ENCODE peak calls at places on chromosomes 5 and 9, in nine cellular contexts. U, P, B, A, H, C, Q, X and I are unnamed samples.

GRCh38 chr9:100466171-100466827 is 6.7 kb upstream of the TMEFF1 start:
- DNase-seq in U (no peak), P (no peak), B (peak), A (no peak), H (no peak), C (no peak), Q (no peak), X (no peak), I (no peak)

GRCh38 chr5:135018457-135018856 is 15.6 kb downstream of the PITX1 start:
- DNase-seq in U (no peak), P (no peak), B (no peak), A (no peak), H (no peak), C (no peak), Q (no peak), X (no peak), I (peak)

GRCh38 chr9:101047848-101048402 is 19.4 kb downstream of the PLPPR1 start:
- DNase-seq in U (no peak), P (no peak), B (no peak), A (no peak), H (no peak), C (no peak), Q (no peak), X (no peak), I (no peak)

GRCh38 chr5:131595088-131596033 is 39.7 kb downstream of the RAPGEF6 start:
- DNase-seq in U (no peak), P (no peak), B (no peak), A (no peak), H (no peak), C (peak), Q (no peak), X (no peak), I (no peak)

GRCh38 chr5:90709323-90710148 is 150.9 kb downstream of the ADGRV1 start:
- DNase-seq in U (peak), P (peak), B (peak), A (peak), H (no peak), C (peak), Q (peak), X (peak), I (no peak)

GRCh38 chr9:113993838-113994540 is 84.1 kb downstream of the AMBP start:
- DNase-seq in U (peak), P (peak), B (peak), A (peak), H (no peak), C (no peak), Q (peak), X (peak), I (no peak)

GRCh38 chr9:92613268-92614122 is 56.4 kb downstream of the IPPK start:
- DNase-seq in U (no peak), P (no peak), B (no peak), A (no peak), H (no peak), C (no peak), Q (no peak), X (no peak), I (no peak)

GRCh38 chr5:145737578-145737977 is 97.6 kb downstream of the PRELID2 start:
- DNase-seq in U (no peak), P (no peak), B (no peak), A (no peak), H (no peak), C (no peak), Q (no peak), X (no peak), I (no peak)

GRCh38 chr5:37047947-37048346 is 171.4 kb downstream of the NIPBL start:
- DNase-seq in U (no peak), P (no peak), B (no peak), A (no peak), H (no peak), C (no peak), Q (no peak), X (no peak), I (no peak)

GRCh38 chr9:33159058-33159759 is 7.9 kb downstream of the B4GALT1 start:
- DNase-seq in U (no peak), P (peak), B (no peak), A (peak), H (no peak), C (peak), Q (peak), X (no peak), I (no peak)

GRCh38 chr5:91382530-91383026 is 539 bp downstream of the ARRDC3 start:
- DNase-seq in U (peak), P (peak), B (peak), A (peak), H (no peak), C (no peak), Q (peak), X (no peak), I (no peak)

GRCh38 chr9:101397746-101398334 is 578 bp downstream of the MRPL50 start:
- DNase-seq in U (peak), P (no peak), B (peak), A (no peak), H (no peak), C (no peak), Q (peak), X (no peak), I (no peak)

GRCh38 chr9:33211695-33212393 is 28.1 kb upstream of the SPINK4 start:
- DNase-seq in U (peak), P (no peak), B (no peak), A (peak), H (no peak), C (no peak), Q (peak), X (no peak), I (no peak)

GRCh38 chr5:18745988-18746615 is 1111.8 kb downstream of the TAF11L14 start:
- DNase-seq in U (no peak), P (peak), B (no peak), A (no peak), H (no peak), C (peak), Q (peak), X (no peak), I (no peak)

GRCh38 chr5:64790210-64790609 is 21.5 kb downstream of the CWC27 start:
- DNase-seq in U (peak), P (peak), B (no peak), A (no peak), H (no peak), C (no peak), Q (no peak), X (no peak), I (no peak)

GRCh38 chr9:120902824-120903608 is 23.6 kb downstream of the TRAF1 start:
- DNase-seq in U (no peak), P (no peak), B (no peak), A (no peak), H (no peak), C (no peak), Q (no peak), X (no peak), I (no peak)

GRCh38 chr5:110085826-110086225 is 396.1 kb downstream of the MAN2A1 start:
- DNase-seq in U (no peak), P (no peak), B (no peak), A (no peak), H (no peak), C (no peak), Q (no peak), X (no peak), I (no peak)

GRCh38 chr5:132094393-132095076 is 20.9 kb downstream of the CSF2 start:
- DNase-seq in U (peak), P (peak), B (no peak), A (peak), H (peak), C (no peak), Q (peak), X (peak), I (no peak)

GRCh38 chr5:149712439-149713147 is 17.5 kb upstream of the PPARGC1B start:
- DNase-seq in U (no peak), P (no peak), B (no peak), A (no peak), H (no peak), C (no peak), Q (no peak), X (no peak), I (no peak)

GRCh38 chr5:53339962-53340540 is 140.4 kb upstream of the FST start:
- DNase-seq in U (no peak), P (no peak), B (no peak), A (no peak), H (no peak), C (no peak), Q (peak), X (no peak), I (no peak)

GRCh38 chr5:141084487-141084989 is 9.9 kb upstream of the PCDHB2 start:
- DNase-seq in U (peak), P (peak), B (no peak), A (peak), H (no peak), C (no peak), Q (peak), X (no peak), I (no peak)

GRCh38 chr5:128201065-128201926 is 117.7 kb downstream of the SLC12A2 start:
- DNase-seq in U (peak), P (peak), B (peak), A (peak), H (no peak), C (peak), Q (peak), X (no peak), I (no peak)

GRCh38 chr9:88694625-88695024 is 159.6 kb downstream of the NXNL2 start:
- DNase-seq in U (peak), P (peak), B (no peak), A (peak), H (peak), C (no peak), Q (peak), X (no peak), I (no peak)

GRCh38 chr5:80216753-80217596 is 38.9 kb downstream of the SERINC5 start:
- DNase-seq in U (peak), P (no peak), B (peak), A (no peak), H (no peak), C (no peak), Q (no peak), X (no peak), I (no peak)

GRCh38 chr5:97134634-97135033 is 7.8 kb downstream of the LIX1 start:
- DNase-seq in U (no peak), P (no peak), B (no peak), A (no peak), H (no peak), C (no peak), Q (peak), X (peak), I (no peak)

GRCh38 chr9:135226369-135227050 is 139.0 kb downstream of the OLFM1 start:
- DNase-seq in U (no peak), P (no peak), B (no peak), A (no peak), H (no peak), C (no peak), Q (no peak), X (no peak), I (peak)

GRCh38 chr9:132187006-132187760 is 25.3 kb downstream of the NTNG2 start:
- DNase-seq in U (no peak), P (peak), B (no peak), A (no peak), H (no peak), C (no peak), Q (no peak), X (no peak), I (no peak)

GRCh38 chr5:93677344-93678021 is 63.9 kb downstream of the POU5F2 start:
- DNase-seq in U (peak), P (peak), B (peak), A (peak), H (peak), C (no peak), Q (peak), X (peak), I (no peak)

GRCh38 chr9:3299872-3300271 is 225.9 kb downstream of the RFX3 start:
- DNase-seq in U (no peak), P (peak), B (no peak), A (no peak), H (no peak), C (peak), Q (no peak), X (no peak), I (no peak)

GRCh38 chr5:144032375-144032774 is 138.1 kb downstream of the YIPF5 start:
- DNase-seq in U (no peak), P (no peak), B (peak), A (no peak), H (no peak), C (no peak), Q (no peak), X (no peak), I (no peak)

GRCh38 chr5:158720316-158720715 is 379.4 kb downstream of the EBF1 start:
- DNase-seq in U (no peak), P (no peak), B (no peak), A (no peak), H (no peak), C (no peak), Q (no peak), X (no peak), I (no peak)

GRCh38 chr5:158722940-158723339 is 376.8 kb downstream of the EBF1 start:
- DNase-seq in U (no peak), P (no peak), B (no peak), A (no peak), H (no peak), C (no peak), Q (no peak), X (no peak), I (no peak)

GRCh38 chr5:158727108-158727507 is 372.6 kb downstream of the EBF1 start:
- DNase-seq in U (no peak), P (no peak), B (no peak), A (no peak), H (no peak), C (no peak), Q (peak), X (no peak), I (no peak)

GRCh38 chr5:158727771-158728311 is 371.9 kb downstream of the EBF1 start:
- DNase-seq in U (no peak), P (peak), B (no peak), A (peak), H (no peak), C (no peak), Q (peak), X (no peak), I (no peak)

DNA sequence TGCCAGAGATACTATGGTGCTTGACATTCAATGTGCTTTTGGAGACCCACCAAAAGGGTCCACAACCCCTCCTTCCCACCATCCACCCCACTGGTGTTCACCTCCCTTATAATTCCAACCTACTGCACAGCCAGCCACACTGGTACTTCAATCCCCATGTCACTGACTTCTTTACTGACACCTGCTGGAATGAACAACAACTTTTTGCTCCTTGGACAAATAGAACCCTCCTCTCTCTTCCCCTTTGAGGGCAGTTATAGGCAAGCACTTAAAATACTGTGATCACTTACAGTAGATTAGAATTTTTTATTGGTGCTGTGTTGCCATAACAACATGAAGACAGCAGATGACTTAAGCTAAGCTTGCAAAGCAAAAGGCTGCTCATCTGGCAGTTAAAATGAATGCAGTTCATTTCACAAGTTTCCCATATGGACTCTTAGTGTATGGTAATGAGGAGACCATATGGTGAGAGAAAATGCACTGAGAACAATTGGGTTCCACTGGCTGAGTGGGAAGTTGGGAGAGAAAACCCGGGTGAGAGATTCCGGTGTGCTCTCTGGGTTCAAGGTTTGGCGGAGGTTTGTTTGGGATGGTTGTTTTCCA is 374.4 kb downstream of the EBF1 start:
- DNase-seq in U (no peak), P (no peak), B (no peak), A (no peak), H (no peak), C (no peak), Q (peak), X (no peak), I (no peak)
- TF ChIP-seq CTCF in U (no peak), P (no peak), B (no peak), A (peak), H (no peak), C (no peak), Q (no peak), X (no peak), I (peak)

DNA sequence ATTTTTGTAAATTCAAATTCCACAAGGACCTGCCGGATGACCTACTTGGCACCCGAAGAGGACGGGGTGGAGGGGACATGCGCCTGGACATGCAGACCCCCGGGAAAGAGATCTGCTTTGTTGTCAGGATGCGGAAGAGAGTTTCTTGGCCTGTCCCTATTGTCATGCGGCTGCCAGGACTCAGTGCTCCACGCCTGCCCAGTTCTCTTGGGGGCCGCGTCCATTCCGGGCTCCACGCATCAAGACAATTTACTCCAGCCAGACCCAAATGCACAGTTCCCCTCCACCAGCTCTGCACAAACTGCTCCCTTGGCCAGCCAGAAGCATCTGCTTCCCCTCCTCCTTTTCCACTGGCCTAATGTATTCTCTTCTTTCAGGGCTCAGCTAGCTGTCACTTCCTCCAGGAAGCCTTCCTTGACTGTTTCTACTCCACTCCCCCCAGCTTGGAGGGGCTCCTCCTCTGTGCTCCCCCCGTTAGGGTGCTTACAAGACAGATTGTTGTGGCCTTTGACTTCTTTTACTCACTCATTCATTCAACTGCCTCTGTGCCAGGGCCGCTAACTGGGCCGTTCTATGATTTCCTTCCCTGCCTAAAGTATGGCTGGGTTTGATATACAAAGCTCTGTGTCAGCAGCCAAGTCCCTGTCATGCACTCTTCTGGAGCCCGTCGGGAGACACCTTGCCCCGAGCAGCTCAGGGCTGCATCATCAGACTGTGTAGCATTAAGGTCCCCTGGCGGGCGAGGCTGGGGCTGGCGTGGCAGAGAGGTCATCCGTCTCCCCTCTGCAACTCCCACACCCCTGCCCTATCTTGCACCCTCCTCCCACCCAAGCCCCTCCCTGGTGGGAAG is 6.6 kb downstream of the FIBCD1 start:
- DNase-seq in U (no peak), P (no peak), B (no peak), A (no peak), H (no peak), C (no peak), Q (no peak), X (no peak), I (no peak)
- TF ChIP-seq CTCF in U (peak), P (peak), B (no peak), A (no peak), H (peak), C (no peak), Q (no peak), X (no peak), I (peak)

GRCh38 chr5:109063223-109063622 is 315.5 kb downstream of the FER start:
- DNase-seq in U (peak), P (peak), B (no peak), A (no peak), H (no peak), C (no peak), Q (peak), X (no peak), I (no peak)

DNA sequence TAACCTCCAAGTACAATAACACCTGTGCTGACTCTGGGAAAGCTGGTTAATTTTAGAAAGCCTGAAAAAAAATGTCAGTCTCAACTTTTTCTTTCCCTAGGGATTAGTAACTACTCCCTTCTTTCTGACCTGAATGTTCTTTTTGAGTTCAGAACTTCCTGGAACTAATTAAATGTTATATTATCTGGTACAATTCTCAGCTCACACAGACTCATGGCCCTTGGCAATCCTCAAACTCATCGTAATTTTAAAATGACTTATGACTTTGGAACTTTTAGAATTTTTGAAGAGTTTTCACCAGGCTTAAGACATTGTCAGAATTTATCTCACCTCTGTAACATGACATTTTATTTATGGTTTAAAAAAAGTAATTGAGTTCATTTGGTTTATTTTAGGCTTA is 315.0 kb downstream of the FER start:
- DNase-seq in U (peak), P (peak), B (no peak), A (no peak), H (no peak), C (no peak), Q (peak), X (no peak), I (no peak)
- TF ChIP-seq CTCF in U (no peak), P (no peak), B (no peak), A (no peak), H (no peak), C (no peak), Q (no peak), X (no peak), I (no peak)

DNA sequence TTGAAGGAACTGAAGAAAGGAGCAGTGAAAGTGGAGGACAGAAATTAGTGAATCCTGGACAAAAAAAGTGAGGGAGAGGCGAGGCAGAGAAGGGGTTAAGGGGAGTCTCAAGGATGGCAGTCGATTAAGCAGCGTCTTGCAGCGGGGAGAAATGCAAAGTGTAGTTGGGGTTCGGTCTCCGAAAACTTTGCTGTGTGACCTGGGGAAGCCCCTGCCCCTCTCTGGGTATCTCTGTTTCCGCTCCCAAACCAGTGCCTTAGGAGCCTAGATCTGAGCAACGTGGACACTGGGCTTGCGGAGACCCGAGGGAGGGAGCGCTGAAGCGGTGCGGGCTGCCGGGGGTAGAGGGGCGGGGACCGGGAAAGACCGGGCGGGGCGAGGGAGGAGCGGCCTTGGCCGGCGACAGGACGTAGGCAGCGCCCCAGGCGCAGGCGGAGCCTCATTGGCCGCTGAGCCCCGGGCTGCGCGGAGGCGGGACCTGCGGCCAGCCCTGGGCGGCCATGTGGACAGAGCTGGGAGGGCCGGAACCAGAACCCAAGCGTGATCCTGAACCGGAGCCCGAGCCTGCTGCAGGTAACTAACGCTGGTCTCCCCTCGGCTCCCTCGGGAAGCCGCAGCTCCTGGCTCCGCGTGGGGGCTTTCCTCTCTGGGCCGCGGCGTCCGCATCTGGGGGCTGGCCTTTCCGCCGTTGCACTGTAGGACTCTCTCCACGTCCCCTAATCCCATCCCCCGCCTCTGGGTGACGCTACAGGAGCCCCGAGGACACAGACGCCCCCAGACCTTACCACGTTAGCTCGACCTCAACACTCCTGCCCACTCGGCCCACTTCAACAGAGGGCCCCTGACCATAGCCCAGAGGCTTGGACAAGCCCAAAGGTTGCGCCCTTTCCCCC is at the start of gene ALDH1B1:
- DNase-seq in U (peak), P (peak), B (peak), A (peak), H (peak), C (peak), Q (peak), X (peak), I (peak)
- TF ChIP-seq CTCF in U (peak), P (peak), B (no peak), A (peak), H (peak), C (no peak), Q (peak), X (peak), I (peak)

GRCh38 chr5:175920506-175920865 is 47.6 kb downstream of the THOC3 start:
- DNase-seq in U (peak), P (no peak), B (peak), A (no peak), H (no peak), C (no peak), Q (no peak), X (no peak), I (no peak)
- TF ChIP-seq CTCF in U (no peak), P (no peak), B (no peak), A (no peak), H (no peak), C (no peak), Q (no peak), X (no peak), I (no peak)